ENCODE peak calls at places on chromosomes 3 and 15, in four cellular contexts. One of them, this sample, is unnamed.

GRCh38 chr3:169345662-169346331 is 317.7 kb downstream of the MECOM start:
- DNase-seq in cardiac muscle cell: no peak
- DNase-seq in progenitor cell of endocrine pancreas: no peak
- DNase-seq in stimulated activated CD4-positive, alpha-beta T cell treated with anti-CD3 and anti-CD28 coated beads, Interleukin-15, amount 100 ng/mL, for 24 hours: no peak
- DNase-seq in this sample: no peak

GRCh38 chr15:66290518-66290917 is 2.9 kb upstream of the DIS3L start:
- DNase-seq in cardiac muscle cell: no peak
- DNase-seq in stimulated activated CD4-positive, alpha-beta T cell treated with anti-CD3 and anti-CD28 coated beads, Interleukin-15, amount 100 ng/mL, for 24 hours: no peak
- DNase-seq in progenitor cell of endocrine pancreas: no peak
- DNase-seq in this sample: no peak

GRCh38 chr3:29612536-29612935 is 331.7 kb downstream of the RBMS3 start:
- DNase-seq in cardiac muscle cell: no peak
- DNase-seq in stimulated activated CD4-positive, alpha-beta T cell treated with anti-CD3 and anti-CD28 coated beads, Interleukin-15, amount 100 ng/mL, for 24 hours: no peak
- DNase-seq in progenitor cell of endocrine pancreas: no peak
- DNase-seq in this sample: no peak

GRCh38 chr15:52678036-52678467 is 1.1 kb downstream of the ATOSA start:
- DNase-seq in progenitor cell of endocrine pancreas: no peak
- DNase-seq in cardiac muscle cell: peak; percentile 63
- DNase-seq in stimulated activated CD4-positive, alpha-beta T cell treated with anti-CD3 and anti-CD28 coated beads, Interleukin-15, amount 100 ng/mL, for 24 hours: peak; percentile 69
- DNase-seq in this sample: peak; percentile 70

GRCh38 chr3:123270818-123271217 is 69.1 kb downstream of the SEC22A start:
- DNase-seq in stimulated activated CD4-positive, alpha-beta T cell treated with anti-CD3 and anti-CD28 coated beads, Interleukin-15, amount 100 ng/mL, for 24 hours: no peak
- DNase-seq in progenitor cell of endocrine pancreas: no peak
- DNase-seq in cardiac muscle cell: no peak
- DNase-seq in this sample: no peak

GRCh38 chr3:181868576-181868975 is 156.9 kb downstream of the SOX2 start:
- DNase-seq in progenitor cell of endocrine pancreas: no peak
- DNase-seq in stimulated activated CD4-positive, alpha-beta T cell treated with anti-CD3 and anti-CD28 coated beads, Interleukin-15, amount 100 ng/mL, for 24 hours: no peak
- DNase-seq in cardiac muscle cell: no peak
- DNase-seq in this sample: no peak

GRCh38 chr15:88337993-88338392 is 81.5 kb upstream of the NTRK3 start:
- DNase-seq in progenitor cell of endocrine pancreas: no peak
- DNase-seq in stimulated activated CD4-positive, alpha-beta T cell treated with anti-CD3 and anti-CD28 coated beads, Interleukin-15, amount 100 ng/mL, for 24 hours: no peak
- DNase-seq in cardiac muscle cell: no peak
- DNase-seq in this sample: no peak

GRCh38 chr15:49982586-49982985 is 136.4 kb downstream of the ATP8B4 start:
- DNase-seq in stimulated activated CD4-positive, alpha-beta T cell treated with anti-CD3 and anti-CD28 coated beads, Interleukin-15, amount 100 ng/mL, for 24 hours: no peak
- DNase-seq in cardiac muscle cell: no peak
- DNase-seq in progenitor cell of endocrine pancreas: no peak
- DNase-seq in this sample: peak; percentile 81